ENCODE peak calls at places on chromosomes 1 and 21, in ten cellular contexts. X, J, N, H, F, C, O, W, I and A are unnamed samples.
A peak's percentile ranks its signal among the peaks of the same experiment; 100 is the strongest.

GRCh38 chr1:87794788-87795614 is 466.3 kb downstream of the LMO4 start:
- DNase-seq in F (no peak), O (no peak), J (peak; percentile 87), I (no peak), W (no peak), H (no peak), X (peak; percentile 56), C (no peak), N (no peak), A (no peak)

GRCh38 chr1:188225975-188226374 is 1397.2 kb downstream of the PLA2G4A start:
- DNase-seq in F (no peak), C (no peak), X (no peak), O (no peak), I (no peak), J (no peak), W (no peak), H (no peak), N (no peak), A (no peak)

GRCh38 chr1:58502519-58502918 is 44.0 kb downstream of the OMA1 start:
- DNase-seq in C (no peak), H (no peak), X (no peak), N (no peak), F (no peak), W (no peak), I (no peak), J (no peak), O (no peak), A (no peak)

GRCh38 chr1:29743931-29744330 is 507.6 kb downstream of the PTPRU start:
- DNase-seq in I (no peak), C (no peak), J (no peak), H (no peak), O (no peak), F (no peak), N (no peak), X (no peak), W (no peak), A (no peak)

GRCh38 chr1:59500970-59501742 is 204.3 kb downstream of the FGGY start:
- DNase-seq in N (no peak), C (no peak), W (no peak), I (no peak), J (no peak), O (no peak), H (no peak), F (no peak), X (no peak), A (no peak)

GRCh38 chr21:32946654-32947053 is 79.1 kb upstream of the OLIG2 start:
- DNase-seq in N (no peak), I (no peak), F (no peak), J (peak; percentile 1), X (no peak), O (no peak), W (no peak), C (no peak), H (no peak), A (no peak)

GRCh38 chr1:40391688-40392145 is 18.2 kb downstream of the SMAP2 start:
- DNase-seq in F (no peak), O (no peak), I (no peak), W (no peak), J (no peak), H (no peak), C (no peak), N (no peak), X (no peak), A (peak; percentile 50)

GRCh38 chr1:187763465-187763864 is 934.7 kb downstream of the PLA2G4A start:
- DNase-seq in H (no peak), C (no peak), F (no peak), W (no peak), J (no peak), O (no peak), X (no peak), I (no peak), N (no peak), A (no peak)

GRCh38 chr1:24344090-24344742 is 25.1 kb downstream of the GRHL3 start:
- DNase-seq in H (no peak), X (no peak), N (peak; percentile 18), C (no peak), W (no peak), O (no peak), I (no peak), F (no peak), J (no peak), A (no peak)

DNA sequence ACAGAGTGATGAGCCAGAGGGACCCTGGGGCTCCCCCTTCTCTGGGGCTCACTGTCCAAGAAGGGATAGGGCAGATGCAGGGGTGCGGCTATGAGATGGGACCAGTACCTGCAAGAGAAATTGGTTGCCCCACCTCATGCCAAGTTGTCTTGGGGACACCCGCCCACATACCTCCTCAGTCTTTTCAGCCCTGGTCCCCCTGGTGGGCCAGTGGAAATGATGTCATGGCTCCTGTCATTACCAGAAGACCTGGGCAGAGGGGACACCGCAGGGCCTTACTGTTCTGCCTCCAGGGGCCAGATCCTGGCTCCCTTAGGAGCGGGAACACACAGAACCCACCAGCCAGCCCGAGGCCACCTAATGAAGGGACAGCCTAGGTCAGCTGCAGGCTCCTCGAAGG is 63.2 kb downstream of the CDK18 start:
- DNase-seq in F (no peak), N (no peak), W (no peak), J (no peak), O (no peak), H (no peak), C (peak; percentile 19), I (no peak), X (no peak), A (peak; percentile 24)
- H3K27me3 ChIP-seq in F (peaks cover 9% of the 10 kb centered on the region), N (peaks cover 51% of the 10 kb centered on the region), W (peaks cover 29% of the 10 kb centered on the region), J (peaks cover 80% of the 10 kb centered on the region), O (peaks cover 5% of the 10 kb centered on the region), H (peaks cover 72% of the 10 kb centered on the region), C (no peaks in the 10 kb centered on the region), I (no peaks in the 10 kb centered on the region), X (peaks cover 60% of the 10 kb centered on the region), A (peaks cover 73% of the 10 kb centered on the region)

GRCh38 chr1:161250829-161251228 is 7.7 kb upstream of the PCP4L1 start:
- DNase-seq in I (no peak), C (no peak), F (no peak), X (no peak), O (no peak), J (no peak), W (no peak), N (no peak), H (no peak), A (no peak)

GRCh38 chr1:161241682-161242081 is 3.7 kb upstream of the NR1I3 start:
- DNase-seq in O (no peak), N (no peak), F (no peak), X (no peak), J (no peak), C (no peak), I (no peak), H (no peak), W (no peak), A (no peak)

GRCh38 chr1:161242313-161242712 is 4.3 kb upstream of the NR1I3 start:
- DNase-seq in O (no peak), F (no peak), J (no peak), W (no peak), I (no peak), N (no peak), X (no peak), C (no peak), H (no peak), A (no peak)

GRCh38 chr1:161244888-161245287 is 6.9 kb upstream of the NR1I3 start:
- DNase-seq in F (no peak), X (no peak), H (no peak), W (no peak), I (no peak), O (no peak), N (no peak), J (no peak), C (no peak), A (peak; percentile 58)
- H3K4me1 ChIP-seq in F (peaks cover 3% of the 10 kb centered on the region), X (no peaks in the 10 kb centered on the region), H (peaks cover 9% of the 10 kb centered on the region), W (no peaks in the 10 kb centered on the region), I (no peaks in the 10 kb centered on the region), O (no peaks in the 10 kb centered on the region), N (no peaks in the 10 kb centered on the region), J (no peaks in the 10 kb centered on the region), C (no peaks in the 10 kb centered on the region), A (peaks cover 6% of the 10 kb centered on the region)

DNA sequence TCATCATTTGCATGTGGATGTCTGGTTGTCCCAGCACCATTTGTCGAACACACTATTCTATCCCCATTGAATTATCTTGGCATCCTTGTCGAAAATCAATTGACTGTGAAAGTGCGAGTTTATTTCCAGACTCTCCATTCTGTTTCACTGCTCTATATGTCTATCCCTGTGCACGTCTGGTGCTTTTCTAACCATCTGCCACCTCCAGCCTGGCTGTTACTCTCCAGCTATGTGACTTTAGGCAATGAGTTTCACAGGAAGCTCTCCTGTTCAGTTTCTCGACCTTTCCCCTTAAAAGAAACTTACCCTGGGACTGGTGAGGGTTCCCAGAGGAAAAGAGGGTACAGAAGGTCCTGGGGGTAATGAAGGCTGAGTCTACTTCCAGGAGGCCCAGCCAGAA is 137.1 kb upstream of the KLHDC7A start:
- DNase-seq in J (no peak), H (no peak), O (no peak), N (no peak), I (no peak), C (no peak), X (no peak), W (no peak), F (no peak), A (no peak)
- H3K27ac ChIP-seq in J (no peak overlapping the region), H (no peak overlapping the region), O (no peak overlapping the region), N (no peak overlapping the region), I (no peak overlapping the region), C (no peak overlapping the region), X (no peak overlapping the region), W (no peak overlapping the region), F (no peak overlapping the region), A (no peak overlapping the region)

GRCh38 chr1:48001696-48002095 is 4.5 kb upstream of the TRABD2B start:
- DNase-seq in N (no peak), O (no peak), F (no peak), I (no peak), W (no peak), H (no peak), X (no peak), C (no peak), J (no peak), A (no peak)

GRCh38 chr1:47998396-47998990 is 1.3 kb upstream of the TRABD2B start:
- DNase-seq in J (no peak), X (no peak), H (no peak), F (no peak), C (no peak), N (no peak), W (no peak), I (no peak), O (no peak), A (no peak)

GRCh38 chr1:47999097-47999496 is 1.9 kb upstream of the TRABD2B start:
- DNase-seq in X (no peak), F (no peak), C (no peak), O (no peak), H (no peak), W (no peak), I (no peak), N (no peak), J (no peak), A (no peak)

GRCh38 chr1:48002142-48002541 is 5.0 kb upstream of the TRABD2B start:
- DNase-seq in J (no peak), C (no peak), F (no peak), W (no peak), X (no peak), H (no peak), O (no peak), N (no peak), I (no peak), A (no peak)

DNA sequence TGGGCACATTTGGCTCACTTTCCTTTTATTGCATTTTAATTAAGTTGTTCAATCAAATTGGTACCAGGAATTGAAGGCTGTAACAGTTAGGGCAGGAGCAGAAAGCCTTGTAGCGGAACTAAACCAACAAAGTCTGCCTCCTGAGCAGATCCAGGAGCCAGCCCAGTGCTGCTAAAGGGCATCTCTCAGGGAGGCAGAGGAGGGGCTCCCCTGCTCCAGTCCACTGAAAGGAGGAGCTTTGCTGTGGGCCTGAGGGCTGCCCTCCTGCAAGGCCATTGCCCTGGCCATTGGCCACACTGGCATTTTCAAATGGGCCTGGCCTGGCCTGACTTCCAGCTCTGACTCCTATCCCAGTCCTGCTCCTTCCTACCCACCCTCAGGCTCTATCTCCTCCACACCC is 3.7 kb upstream of the TRABD2B start:
- DNase-seq in C (no peak), I (no peak), N (no peak), H (no peak), O (no peak), W (no peak), X (no peak), F (no peak), J (no peak), A (no peak)
- H3K27me3 ChIP-seq in C (peaks cover 9% of the 10 kb centered on the region), I (no peaks in the 10 kb centered on the region), N (peaks cover 26% of the 10 kb centered on the region), H (peaks cover 25% of the 10 kb centered on the region), O (peaks cover 5% of the 10 kb centered on the region), W (peaks cover 16% of the 10 kb centered on the region), X (peaks cover 16% of the 10 kb centered on the region), F (no peaks in the 10 kb centered on the region), J (peaks cover 24% of the 10 kb centered on the region), A (peaks cover 6% of the 10 kb centered on the region)